ENCODE peak calls at places on chromosomes 11 and 22, in five cellular contexts. U, W, L, M and A are unnamed samples.
A peak's percentile ranks its signal among the peaks of the same experiment; 100 is the strongest.

GRCh38 chr11:8717876-8718753 is 35.5 kb downstream of the RPL27A start:
- DNase-seq in W (peak; percentile 89), L (no peak), U (peak; percentile 90), M (no peak), A (peak; percentile 76)

GRCh38 chr11:134289789-134290188 is 13.6 kb downstream of the GLB1L3 start:
- DNase-seq in M (no peak), U (no peak), W (no peak), L (no peak), A (no peak)

GRCh38 chr11:45252134-45252856 is 33.8 kb downstream of the SYT13 start:
- DNase-seq in U (no peak), L (peak; percentile 89), W (peak; percentile 23), M (no peak), A (peak; percentile 26)

GRCh38 chr11:129917231-129917630 is 21.9 kb upstream of the NFRKB start:
- DNase-seq in W (peak; percentile 46), L (no peak), M (no peak), U (no peak), A (no peak)

GRCh38 chr11:86068951-86069407 is at the start of gene PICALM:
- DNase-seq in L (peak; percentile 98), W (peak; percentile 100), M (peak; percentile 99), U (peak; percentile 99), A (peak; percentile 91)

GRCh38 chr22:30386608-30386959 is 627 bp downstream of the RNF215 start:
- DNase-seq in L (no peak), M (no peak), U (no peak), W (no peak), A (no peak)

GRCh38 chr11:23423119-23423518 is 562.8 kb upstream of the CCDC179 start:
- DNase-seq in L (no peak), M (no peak), W (peak; percentile 22), U (no peak), A (no peak)

GRCh38 chr11:48051217-48051848 is 71.0 kb downstream of the PTPRJ start:
- DNase-seq in U (no peak), M (no peak), W (no peak), L (no peak), A (no peak)

GRCh38 chr22:29621761-29622526 is 18.5 kb downstream of the NF2 start:
- DNase-seq in M (no peak), W (peak; percentile 94), U (no peak), L (peak; percentile 40), A (peak; percentile 99)

GRCh38 chr22:41799486-41800347 is 762 bp upstream of the CCDC134 start:
- DNase-seq in W (peak; percentile 2), M (peak; percentile 81), U (peak; percentile 58), L (peak; percentile 43), A (no peak)

GRCh38 chr11:103175461-103176129 is 66.4 kb downstream of the DYNC2H1 start:
- DNase-seq in W (no peak), L (no peak), U (no peak), M (no peak), A (no peak)

GRCh38 chr11:109728056-109728455 is 306.1 kb downstream of the C11orf87 start:
- DNase-seq in U (no peak), M (no peak), L (no peak), W (no peak), A (peak; percentile 79)

GRCh38 chr11:62552931-62553838 is 6.6 kb upstream of the AHNAK start:
- DNase-seq in U (peak; percentile 84), M (peak; percentile 94), W (peak; percentile 96), L (peak; percentile 88), A (peak; percentile 94)

GRCh38 chr11:112348480-112349029 is 87.9 kb upstream of the PLET1 start:
- DNase-seq in W (no peak), U (no peak), L (no peak), M (no peak), A (no peak)

GRCh38 chr11:80214413-80214812 is 773.6 kb upstream of the TENM4 start:
- DNase-seq in L (no peak), M (no peak), U (no peak), W (no peak), A (peak; percentile 42)

GRCh38 chr11:74319139-74319538 is 7.7 kb upstream of the P4HA3 start:
- DNase-seq in M (no peak), L (no peak), W (peak; percentile 94), U (no peak), A (peak; percentile 94)

GRCh38 chr11:3109921-3110706 is 52.9 kb upstream of the CARS1 start:
- DNase-seq in W (no peak), U (peak; percentile 53), M (peak; percentile 75), L (peak; percentile 89), A (peak; percentile 29)

GRCh38 chr11:111986589-111986988 is 38.6 kb upstream of the DLAT start:
- DNase-seq in U (no peak), W (no peak), L (no peak), M (no peak), A (peak; percentile 33)

GRCh38 chr22:48492371-48493320 is 1335.0 kb downstream of the BRD1 start:
- DNase-seq in U (peak; percentile 59), W (peak; percentile 67), L (peak; percentile 79), M (no peak), A (peak; percentile 46)

GRCh38 chr11:94860333-94860732 is 92.2 kb downstream of the AMOTL1 start:
- DNase-seq in L (no peak), U (no peak), M (no peak), W (no peak), A (no peak)

GRCh38 chr22:28947125-28947524 is 63.8 kb downstream of the ZNRF3 start:
- DNase-seq in L (no peak), M (no peak), W (no peak), U (no peak), A (no peak)

GRCh38 chr11:66188580-66188979 is 79.9 kb upstream of the RAB1B start:
- DNase-seq in M (no peak), W (peak; percentile 68), L (no peak), U (no peak), A (peak; percentile 74)

GRCh38 chr22:37797874-37798500 is 9.7 kb upstream of the GCAT start:
- DNase-seq in L (no peak), W (no peak), U (no peak), M (no peak), A (no peak)

GRCh38 chr11:33691051-33691864 is 9.4 kb downstream of the C11orf91 start:
- DNase-seq in L (no peak), M (no peak), U (no peak), W (peak; percentile 47), A (peak; percentile 70)

GRCh38 chr22:42682113-42682851 is 33.1 kb upstream of the CYB5R3 start:
- DNase-seq in L (no peak), W (no peak), U (no peak), M (no peak), A (no peak)

GRCh38 chr11:109911488-109911887 is 181.7 kb upstream of the ZC3H12C start:
- DNase-seq in M (no peak), W (no peak), U (no peak), L (no peak), A (no peak)

GRCh38 chr11:71283960-71284359 is 31.6 kb upstream of the SHANK2 start:
- DNase-seq in L (no peak), M (peak; percentile 82), W (no peak), U (no peak), A (peak; percentile 74)

GRCh38 chr11:68273056-68273738 is 1.4 kb upstream of the C11orf24 start:
- DNase-seq in L (no peak), W (no peak), U (no peak), M (no peak), A (no peak)
- H3K4me3 ChIP-seq in L (peak overlapping the region; percentile 96), W (no peak overlapping the region), U (peak overlapping the region; percentile 80), M (peak overlapping the region; percentile 73), A (no peak overlapping the region)

GRCh38 chr22:27168681-27169080 is 511.3 kb downstream of the MIAT start:
- DNase-seq in W (no peak), U (no peak), M (no peak), L (no peak), A (no peak)
- TF ChIP-seq CTCF in W (no peak), U (no peak), M (no peak), L (no peak), A (no peak)

GRCh38 chr11:114970908-114971645 is 292.8 kb downstream of the NXPE2 start:
- DNase-seq in W (no peak), M (no peak), U (no peak), L (no peak), A (no peak)
- H3K4me3 ChIP-seq in W (no peak overlapping the region), M (no peak overlapping the region), U (no peak overlapping the region), L (no peak overlapping the region), A (no peak overlapping the region)

DNA sequence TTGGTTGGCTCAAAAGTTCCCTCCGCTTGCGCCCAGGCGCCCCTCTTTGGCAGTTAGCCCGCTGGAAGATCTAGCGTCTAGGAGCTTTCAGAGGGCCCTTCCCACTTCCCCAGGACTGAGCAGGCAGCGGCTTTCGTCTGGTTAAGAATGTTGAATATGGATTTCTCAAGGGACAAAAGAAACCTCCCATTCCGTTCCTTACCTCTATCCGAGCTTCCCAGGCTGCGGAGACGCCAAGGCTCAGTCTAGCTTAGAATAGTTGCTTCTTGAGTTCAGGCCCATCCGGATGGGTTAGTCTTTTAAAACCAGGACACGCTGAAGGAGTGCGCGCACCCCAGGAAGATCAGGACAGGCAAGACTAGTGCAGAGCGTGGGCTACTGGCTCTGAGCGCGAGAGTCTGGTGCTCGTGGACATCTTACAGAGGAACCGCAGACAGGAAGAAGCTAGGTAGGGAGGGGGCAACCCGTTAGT is 1.6 kb downstream of the NELL1 start:
- DNase-seq in W (no peak), L (peak; percentile 67), M (no peak), U (no peak), A (no peak)
- TF ChIP-seq CTCF in W (no peak), L (no peak), M (no peak), U (no peak), A (no peak)